ENCODE peak calls at places on chromosome 7, in six cellular contexts. One of them, this sample, is unnamed.

GRCh38 chr7:145884716-145885514 is 231.7 kb upstream of the CNTNAP2 start:
- DNase-seq in Panc1: no peak
- DNase-seq in DND-41: no peak
- DNase-seq in fibroblast of pulmonary artery: no peak
- DNase-seq in epithelial cell of esophagus: no peak
- DNase-seq in neuronal stem cell: no peak
- DNase-seq in this sample: peak

GRCh38 chr7:131105294-131105802 is 222.3 kb upstream of the MKLN1 start:
- DNase-seq in Panc1: no peak
- DNase-seq in DND-41: no peak
- DNase-seq in fibroblast of pulmonary artery: no peak
- DNase-seq in epithelial cell of esophagus: peak
- DNase-seq in neuronal stem cell: peak
- DNase-seq in this sample: peak

GRCh38 chr7:130151591-130152269 is 53.5 kb downstream of the TMEM209 start:
- DNase-seq in Panc1: no peak
- DNase-seq in DND-41: peak
- DNase-seq in fibroblast of pulmonary artery: peak
- DNase-seq in epithelial cell of esophagus: no peak
- DNase-seq in neuronal stem cell: no peak
- DNase-seq in this sample: peak

GRCh38 chr7:47427046-47427643 is 154.8 kb downstream of the TNS3 start:
- DNase-seq in Panc1: no peak
- DNase-seq in DND-41: no peak
- DNase-seq in fibroblast of pulmonary artery: no peak
- DNase-seq in epithelial cell of esophagus: no peak
- DNase-seq in neuronal stem cell: no peak
- DNase-seq in this sample: no peak

GRCh38 chr7:151894131-151895007 is 17.5 kb upstream of the PRKAG2 start:
- DNase-seq in Panc1: no peak
- DNase-seq in DND-41: no peak
- DNase-seq in fibroblast of pulmonary artery: no peak
- DNase-seq in epithelial cell of esophagus: no peak
- DNase-seq in neuronal stem cell: no peak
- DNase-seq in this sample: no peak

GRCh38 chr7:32890553-32891045 is 961 bp downstream of the KBTBD2 start:
- DNase-seq in Panc1: no peak
- DNase-seq in DND-41: peak
- DNase-seq in fibroblast of pulmonary artery: peak
- DNase-seq in epithelial cell of esophagus: peak
- DNase-seq in neuronal stem cell: no peak
- DNase-seq in this sample: peak

GRCh38 chr7:101634196-101634717 is 5.2 kb upstream of the MYL10 start:
- DNase-seq in Panc1: no peak
- DNase-seq in DND-41: no peak
- DNase-seq in fibroblast of pulmonary artery: no peak
- DNase-seq in epithelial cell of esophagus: no peak
- DNase-seq in neuronal stem cell: no peak
- DNase-seq in this sample: no peak

GRCh38 chr7:44720301-44720700 is 28.3 kb upstream of the ZMIZ2 start:
- DNase-seq in Panc1: no peak
- DNase-seq in DND-41: no peak
- DNase-seq in fibroblast of pulmonary artery: no peak
- DNase-seq in epithelial cell of esophagus: no peak
- DNase-seq in neuronal stem cell: no peak
- DNase-seq in this sample: no peak

GRCh38 chr7:42219447-42219846 is 17.6 kb downstream of the GLI3 start:
- DNase-seq in Panc1: no peak
- DNase-seq in DND-41: no peak
- DNase-seq in fibroblast of pulmonary artery: no peak
- DNase-seq in epithelial cell of esophagus: peak
- DNase-seq in neuronal stem cell: no peak
- DNase-seq in this sample: peak

GRCh38 chr7:112970771-112971170 is 115.9 kb downstream of the GPR85 start:
- DNase-seq in Panc1: no peak
- DNase-seq in DND-41: no peak
- DNase-seq in fibroblast of pulmonary artery: no peak
- DNase-seq in epithelial cell of esophagus: no peak
- DNase-seq in neuronal stem cell: no peak
- DNase-seq in this sample: no peak

GRCh38 chr7:111697771-111698170 is 135.5 kb upstream of the IMMP2L start:
- DNase-seq in Panc1: no peak
- DNase-seq in DND-41: no peak
- DNase-seq in fibroblast of pulmonary artery: no peak
- DNase-seq in epithelial cell of esophagus: peak
- DNase-seq in neuronal stem cell: no peak
- DNase-seq in this sample: no peak

GRCh38 chr7:88586877-88587276 is 172.6 kb upstream of the ZNF804B start:
- DNase-seq in Panc1: no peak
- DNase-seq in DND-41: no peak
- DNase-seq in fibroblast of pulmonary artery: no peak
- DNase-seq in epithelial cell of esophagus: no peak
- DNase-seq in neuronal stem cell: no peak
- DNase-seq in this sample: no peak

GRCh38 chr7:41058986-41059741 is 643.7 kb downstream of the INHBA start:
- DNase-seq in Panc1: no peak
- DNase-seq in DND-41: no peak
- DNase-seq in fibroblast of pulmonary artery: peak
- DNase-seq in epithelial cell of esophagus: peak
- DNase-seq in neuronal stem cell: no peak
- DNase-seq in this sample: no peak

GRCh38 chr7:26673858-26674257 is 190.5 kb downstream of the SKAP2 start:
- DNase-seq in Panc1: no peak
- DNase-seq in DND-41: no peak
- DNase-seq in fibroblast of pulmonary artery: no peak
- DNase-seq in epithelial cell of esophagus: no peak
- DNase-seq in neuronal stem cell: no peak
- DNase-seq in this sample: no peak

GRCh38 chr7:71173955-71174354 is 42.0 kb downstream of the GALNT17 start:
- DNase-seq in Panc1: no peak
- DNase-seq in DND-41: no peak
- DNase-seq in fibroblast of pulmonary artery: no peak
- DNase-seq in epithelial cell of esophagus: no peak
- DNase-seq in neuronal stem cell: no peak
- DNase-seq in this sample: peak

GRCh38 chr7:107065929-107066247 is 21.4 kb downstream of the PRKAR2B start:
- DNase-seq in Panc1: no peak
- DNase-seq in DND-41: no peak
- DNase-seq in fibroblast of pulmonary artery: no peak
- DNase-seq in epithelial cell of esophagus: no peak
- DNase-seq in neuronal stem cell: no peak
- DNase-seq in this sample: no peak

GRCh38 chr7:3404490-3404889 is 103.4 kb downstream of the SDK1 start:
- DNase-seq in Panc1: no peak
- DNase-seq in DND-41: no peak
- DNase-seq in fibroblast of pulmonary artery: peak
- DNase-seq in epithelial cell of esophagus: peak
- DNase-seq in neuronal stem cell: no peak
- DNase-seq in this sample: peak

GRCh38 chr7:49486974-49487919 is 286.2 kb upstream of the VWC2 start:
- DNase-seq in Panc1: no peak
- DNase-seq in DND-41: no peak
- DNase-seq in fibroblast of pulmonary artery: no peak
- DNase-seq in epithelial cell of esophagus: no peak
- DNase-seq in neuronal stem cell: no peak
- DNase-seq in this sample: no peak

GRCh38 chr7:36742911-36743775 is 18.8 kb upstream of the AOAH start:
- DNase-seq in Panc1: no peak
- DNase-seq in DND-41: no peak
- DNase-seq in fibroblast of pulmonary artery: no peak
- DNase-seq in epithelial cell of esophagus: no peak
- DNase-seq in neuronal stem cell: no peak
- DNase-seq in this sample: no peak

GRCh38 chr7:131015131-131015954 is 281.3 kb upstream of the KLF14 start:
- DNase-seq in Panc1: no peak
- DNase-seq in DND-41: no peak
- DNase-seq in fibroblast of pulmonary artery: peak
- DNase-seq in epithelial cell of esophagus: peak
- DNase-seq in neuronal stem cell: no peak
- DNase-seq in this sample: peak

GRCh38 chr7:40706829-40707228 is 572.0 kb downstream of the SUGCT start:
- DNase-seq in Panc1: no peak
- DNase-seq in DND-41: no peak
- DNase-seq in fibroblast of pulmonary artery: no peak
- DNase-seq in epithelial cell of esophagus: peak
- DNase-seq in neuronal stem cell: no peak
- DNase-seq in this sample: no peak

GRCh38 chr7:75727881-75728592 is 10.7 kb downstream of the HIP1 start:
- DNase-seq in Panc1: no peak
- DNase-seq in DND-41: peak
- DNase-seq in fibroblast of pulmonary artery: no peak
- DNase-seq in epithelial cell of esophagus: peak
- DNase-seq in neuronal stem cell: no peak
- DNase-seq in this sample: peak

GRCh38 chr7:149284343-149284742 is 22.3 kb downstream of the ZNF783 start:
- DNase-seq in Panc1: no peak
- DNase-seq in DND-41: peak
- DNase-seq in fibroblast of pulmonary artery: no peak
- DNase-seq in epithelial cell of esophagus: peak
- DNase-seq in neuronal stem cell: no peak
- DNase-seq in this sample: no peak

GRCh38 chr7:1526271-1526754 is 4.2 kb upstream of the MAFK start:
- DNase-seq in Panc1: no peak
- DNase-seq in DND-41: no peak
- DNase-seq in fibroblast of pulmonary artery: no peak
- DNase-seq in epithelial cell of esophagus: no peak
- DNase-seq in neuronal stem cell: no peak
- DNase-seq in this sample: no peak

GRCh38 chr7:73703985-73704639 is 15.4 kb downstream of the STX1A start:
- DNase-seq in Panc1: no peak
- DNase-seq in DND-41: peak
- DNase-seq in fibroblast of pulmonary artery: peak
- DNase-seq in epithelial cell of esophagus: peak
- DNase-seq in neuronal stem cell: peak
- DNase-seq in this sample: peak

GRCh38 chr7:88344956-88345832 is 38.5 kb upstream of the STEAP4 start:
- DNase-seq in Panc1: no peak
- DNase-seq in DND-41: peak
- DNase-seq in fibroblast of pulmonary artery: peak
- DNase-seq in epithelial cell of esophagus: peak
- DNase-seq in neuronal stem cell: peak
- DNase-seq in this sample: peak

GRCh38 chr7:123917878-123918277 is 7.2 kb upstream of the SPAM1 start:
- DNase-seq in Panc1: no peak
- DNase-seq in DND-41: no peak
- DNase-seq in fibroblast of pulmonary artery: no peak
- DNase-seq in epithelial cell of esophagus: no peak
- DNase-seq in neuronal stem cell: no peak
- DNase-seq in this sample: no peak

GRCh38 chr7:16636533-16637173 is 8.9 kb downstream of the ANKMY2 start:
- DNase-seq in Panc1: no peak
- DNase-seq in DND-41: no peak
- DNase-seq in fibroblast of pulmonary artery: no peak
- DNase-seq in epithelial cell of esophagus: no peak
- DNase-seq in neuronal stem cell: no peak
- DNase-seq in this sample: peak

GRCh38 chr7:23471090-23471859 is 984 bp upstream of the IGF2BP3 start:
- DNase-seq in Panc1: no peak
- DNase-seq in DND-41: peak
- DNase-seq in fibroblast of pulmonary artery: peak
- DNase-seq in epithelial cell of esophagus: peak
- DNase-seq in neuronal stem cell: peak
- DNase-seq in this sample: peak

DNA sequence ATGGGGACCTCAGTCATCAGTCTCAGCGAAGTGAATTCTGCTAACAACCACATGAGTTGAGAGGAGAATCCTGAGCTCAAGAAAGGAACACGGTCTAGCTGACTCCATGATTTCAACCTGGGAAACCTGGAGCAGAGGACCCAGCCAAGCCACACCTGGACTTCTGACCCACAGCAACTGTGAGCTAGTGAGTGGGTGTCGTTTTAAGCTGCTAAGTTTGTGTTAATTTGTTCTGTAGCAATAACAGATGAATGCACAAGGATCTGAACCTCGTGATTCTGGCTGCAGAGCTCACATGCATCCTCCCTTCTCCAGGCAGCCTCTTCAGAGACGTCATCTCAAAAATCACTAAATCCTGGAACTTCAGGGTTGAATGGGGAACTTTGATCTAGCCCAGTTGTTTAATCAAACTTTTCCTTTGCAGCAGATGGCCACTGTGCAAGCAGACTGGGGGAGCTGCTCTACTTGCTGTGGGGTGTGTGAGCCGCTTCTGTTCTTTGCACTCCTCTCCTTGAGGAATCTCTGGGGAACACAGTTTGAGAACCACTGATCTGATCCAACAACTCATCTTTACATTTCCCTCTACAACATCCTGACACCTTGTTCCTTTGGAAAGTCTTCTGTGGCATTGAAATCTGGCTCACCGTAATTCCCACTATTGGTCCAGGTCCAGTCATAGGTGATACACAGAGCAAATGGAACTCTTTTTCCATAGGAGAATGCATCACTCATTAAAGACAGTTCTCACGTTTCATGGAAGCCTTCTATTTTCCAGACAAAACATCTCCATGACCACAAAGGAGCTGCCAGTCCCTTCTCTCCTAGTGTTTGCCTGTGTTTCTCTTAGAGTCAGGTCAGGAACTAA is 90.2 kb downstream of the CHN2 start:
- DNase-seq in Panc1: no peak
- DNase-seq in DND-41: no peak
- DNase-seq in fibroblast of pulmonary artery: no peak
- DNase-seq in epithelial cell of esophagus: peak
- DNase-seq in neuronal stem cell: no peak
- DNase-seq in this sample: peak
- H3K4me3 ChIP-seq in Panc1: no peak
- H3K4me3 ChIP-seq in DND-41: no peak
- H3K4me3 ChIP-seq in fibroblast of pulmonary artery: no peak
- H3K4me3 ChIP-seq in epithelial cell of esophagus: no peak
- H3K4me3 ChIP-seq in neuronal stem cell: no peak
- H3K4me3 ChIP-seq in this sample: no peak

GRCh38 chr7:77912293-77912692 is 113.7 kb downstream of the PHTF2 start:
- DNase-seq in Panc1: no peak
- DNase-seq in DND-41: no peak
- DNase-seq in fibroblast of pulmonary artery: no peak
- DNase-seq in epithelial cell of esophagus: no peak
- DNase-seq in neuronal stem cell: no peak
- DNase-seq in this sample: no peak
- H3K4me3 ChIP-seq in Panc1: no peak
- H3K4me3 ChIP-seq in DND-41: no peak
- H3K4me3 ChIP-seq in fibroblast of pulmonary artery: no peak
- H3K4me3 ChIP-seq in epithelial cell of esophagus: no peak
- H3K4me3 ChIP-seq in neuronal stem cell: no peak
- H3K4me3 ChIP-seq in this sample: no peak

GRCh38 chr7:90708841-90709317 is 112.8 kb downstream of the CDK14 start:
- DNase-seq in Panc1: peak
- DNase-seq in DND-41: peak
- DNase-seq in fibroblast of pulmonary artery: peak
- DNase-seq in epithelial cell of esophagus: peak
- DNase-seq in neuronal stem cell: no peak
- DNase-seq in this sample: peak
- H3K4me3 ChIP-seq in Panc1: no peak
- H3K4me3 ChIP-seq in DND-41: no peak
- H3K4me3 ChIP-seq in fibroblast of pulmonary artery: no peak
- H3K4me3 ChIP-seq in epithelial cell of esophagus: no peak
- H3K4me3 ChIP-seq in neuronal stem cell: no peak
- H3K4me3 ChIP-seq in this sample: no peak

GRCh38 chr7:141739250-141739649 is 1.1 kb downstream of the SSBP1 start:
- DNase-seq in Panc1: no peak
- DNase-seq in DND-41: no peak
- DNase-seq in fibroblast of pulmonary artery: no peak
- DNase-seq in epithelial cell of esophagus: no peak
- DNase-seq in neuronal stem cell: no peak
- DNase-seq in this sample: no peak
- H3K4me3 ChIP-seq in Panc1: peak
- H3K4me3 ChIP-seq in DND-41: peak
- H3K4me3 ChIP-seq in fibroblast of pulmonary artery: peak
- H3K4me3 ChIP-seq in epithelial cell of esophagus: peak
- H3K4me3 ChIP-seq in neuronal stem cell: no peak
- H3K4me3 ChIP-seq in this sample: peak

This sample was measured in choroid plexus epithelial cell.